ENCODE peak calls at places on chromosomes 5 and 9, in ten cellular contexts. V, Z, F, X, Y, B, I, R, S and J are unnamed samples.
A peak's percentile ranks its signal among the peaks of the same experiment; 100 is the strongest.

GRCh38 chr9:106897223-106897622 is 34.3 kb downstream of the ZNF462 start:
- DNase-seq in V (no peak), Z (no peak), F (no peak), X (no peak), Y (peak; percentile 51), B (no peak), I (no peak), R (no peak), S (no peak), J (no peak)

GRCh38 chr9:87479801-87480201 is 17.9 kb upstream of the DAPK1 start:
- DNase-seq in V (peak; percentile 18), Z (no peak), F (no peak), X (peak; percentile 44), Y (no peak), B (no peak), I (no peak), R (no peak), S (no peak), J (no peak)

GRCh38 chr5:62206150-62206829 is 99.7 kb upstream of the KIF2A start:
- DNase-seq in V (no peak), Z (no peak), F (no peak), X (peak; percentile 25), Y (no peak), B (no peak), I (peak; percentile 17), R (no peak), S (no peak), J (peak; percentile 8)

GRCh38 chr5:1633605-1634336 is 110.0 kb upstream of the LPCAT1 start:
- DNase-seq in V (peak; percentile 60), Z (peak; percentile 88), F (peak; percentile 84), X (peak; percentile 42), Y (peak; percentile 91), B (peak; percentile 83), I (peak; percentile 75), R (peak; percentile 78), S (peak; percentile 26), J (peak; percentile 26)

GRCh38 chr5:108312258-108312657 is 69.6 kb downstream of the FBXL17 start:
- DNase-seq in V (no peak), Z (no peak), F (no peak), X (no peak), Y (no peak), B (no peak), I (no peak), R (no peak), S (no peak), J (no peak)

GRCh38 chr9:95435074-95435728 is 81.6 kb downstream of the PTCH1 start:
- DNase-seq in V (no peak), Z (no peak), F (no peak), X (no peak), Y (no peak), B (no peak), I (no peak), R (no peak), S (no peak), J (no peak)

GRCh38 chr5:119190470-119190869 is 119.6 kb downstream of the DMXL1 start:
- DNase-seq in V (no peak), Z (no peak), F (no peak), X (no peak), Y (no peak), B (no peak), I (no peak), R (no peak), S (no peak), J (no peak)

GRCh38 chr5:176685010-176685409 is 37.7 kb downstream of the TSPAN17 start:
- DNase-seq in V (no peak), Z (no peak), F (no peak), X (no peak), Y (no peak), B (no peak), I (no peak), R (no peak), S (no peak), J (no peak)

GRCh38 chr9:93091453-93092081 is 4.5 kb upstream of the CARD19 start:
- DNase-seq in V (no peak), Z (peak; percentile 28), F (peak; percentile 68), X (peak; percentile 96), Y (peak; percentile 94), B (no peak), I (no peak), R (peak; percentile 43), S (peak; percentile 29), J (peak; percentile 91)

GRCh38 chr5:137935190-137935589 is 45.9 kb downstream of the PKD2L2 start:
- DNase-seq in V (no peak), Z (no peak), F (no peak), X (no peak), Y (no peak), B (no peak), I (no peak), R (no peak), S (no peak), J (no peak)

GRCh38 chr5:43367453-43367852 is 44.7 kb downstream of the CCL28 start:
- DNase-seq in V (no peak), Z (no peak), F (no peak), X (no peak), Y (no peak), B (no peak), I (no peak), R (no peak), S (no peak), J (no peak)

GRCh38 chr5:58156354-58156753 is 303.5 kb downstream of the PLK2 start:
- DNase-seq in V (no peak), Z (no peak), F (no peak), X (peak; percentile 5), Y (peak; percentile 68), B (no peak), I (no peak), R (no peak), S (no peak), J (no peak)

GRCh38 chr9:129489838-129490582 is 130.9 kb downstream of the C9orf50 start:
- DNase-seq in V (no peak), Z (no peak), F (peak; percentile 71), X (peak; percentile 44), Y (peak; percentile 44), B (no peak), I (no peak), R (no peak), S (no peak), J (no peak)

GRCh38 chr5:155430192-155430591 is 416.6 kb downstream of the KIF4B start:
- DNase-seq in V (no peak), Z (no peak), F (no peak), X (no peak), Y (no peak), B (no peak), I (no peak), R (no peak), S (no peak), J (no peak)

GRCh38 chr9:124475868-124476690 is 25.8 kb downstream of the ADGRD2 start:
- DNase-seq in V (no peak), Z (no peak), F (no peak), X (no peak), Y (no peak), B (no peak), I (no peak), R (no peak), S (no peak), J (no peak)

GRCh38 chr5:168086104-168086610 is 205.3 kb upstream of the WWC1 start:
- DNase-seq in V (no peak), Z (peak; percentile 66), F (peak; percentile 34), X (no peak), Y (peak; percentile 9), B (no peak), I (no peak), R (peak; percentile 32), S (no peak), J (peak; percentile 84)
- TF ChIP-seq CTCF in V (no peak), Z (no peak), F (no peak), X (no peak), Y (peak; percentile 20), B (no peak), I (no peak), R (peak; percentile 38), S (no peak), J (peak; percentile 5)

GRCh38 chr5:36447776-36448175 is 146.1 kb upstream of the RANBP3L start:
- DNase-seq in V (no peak), Z (no peak), F (no peak), X (no peak), Y (peak; percentile 18), B (no peak), I (no peak), R (no peak), S (no peak), J (no peak)
- TF ChIP-seq CTCF in V (no peak), Z (no peak), F (no peak), X (no peak), Y (no peak), B (no peak), I (no peak), R (no peak), S (no peak), J (no peak)

GRCh38 chr5:10779592-10779991 is 18.6 kb upstream of the DAP start:
- DNase-seq in V (no peak), Z (no peak), F (no peak), X (no peak), Y (no peak), B (no peak), I (no peak), R (no peak), S (no peak), J (no peak)

DNA sequence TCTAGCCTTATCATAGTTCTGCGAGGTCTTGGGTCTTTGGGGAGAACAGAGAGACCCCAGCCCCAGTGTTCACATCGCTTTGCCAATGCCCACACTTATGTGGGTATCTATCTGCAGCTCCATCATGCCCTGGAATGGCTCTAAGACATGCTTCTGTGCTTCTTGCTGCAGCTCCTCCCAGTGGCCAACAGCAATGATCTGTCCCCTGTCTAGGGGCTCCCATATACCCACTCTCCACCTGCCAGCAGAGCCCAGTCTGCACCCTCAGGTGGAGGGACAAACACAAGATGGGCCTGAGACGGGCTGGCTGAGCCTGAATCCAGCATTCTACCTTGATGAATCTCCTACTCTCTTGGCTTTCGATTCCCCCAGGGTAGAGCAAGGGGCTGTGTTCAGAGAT is 14.6 kb upstream of the DAP start:
- DNase-seq in V (no peak), Z (no peak), F (no peak), X (no peak), Y (no peak), B (no peak), I (no peak), R (no peak), S (no peak), J (no peak)
- TF ChIP-seq CTCF in V (no peak), Z (no peak), F (no peak), X (peak; percentile 28), Y (no peak), B (peak; percentile 18), I (no peak), R (peak; percentile 20), S (peak; percentile 4), J (no peak)

DNA sequence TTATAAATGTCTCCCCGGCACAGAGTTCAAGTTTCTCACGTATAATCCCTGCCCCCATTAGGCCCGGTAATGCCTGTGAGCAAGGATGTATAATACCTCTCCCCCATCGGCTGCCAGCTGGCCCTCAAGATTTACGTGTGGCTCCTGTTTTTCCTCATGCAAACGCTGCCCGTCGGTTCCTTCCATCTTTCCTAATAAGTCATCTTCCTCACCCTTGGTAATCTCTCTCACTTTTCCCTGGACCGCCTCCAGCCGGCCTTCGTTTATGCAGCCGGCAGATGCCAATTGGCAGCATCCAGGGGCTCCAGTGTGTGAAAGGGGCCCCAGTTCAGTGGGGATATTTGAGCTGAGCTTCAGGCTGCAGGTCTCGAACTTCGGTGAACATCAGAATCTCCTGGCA is 86.5 kb upstream of the NEURL1B start:
- DNase-seq in V (no peak), Z (no peak), F (peak; percentile 76), X (no peak), Y (no peak), B (peak; percentile 18), I (no peak), R (no peak), S (no peak), J (no peak)
- TF ChIP-seq CTCF in V (no peak), Z (no peak), F (no peak), X (no peak), Y (no peak), B (no peak), I (no peak), R (no peak), S (no peak), J (no peak)

GRCh38 chr9:15231788-15232635 is 75.0 kb downstream of the TTC39B start:
- DNase-seq in V (no peak), Z (no peak), F (no peak), X (peak; percentile 57), Y (peak; percentile 52), B (no peak), I (peak; percentile 33), R (no peak), S (peak; percentile 40), J (peak; percentile 50)
- TF ChIP-seq CTCF in V (no peak), Z (no peak), F (no peak), X (peak; percentile 67), Y (peak; percentile 43), B (peak; percentile 61), I (peak; percentile 80), R (peak; percentile 26), S (peak; percentile 64), J (peak; percentile 44)